ENCODE peak calls at places on chromosomes 3 and 15, in ten cellular contexts. One of them, this sample, is unnamed.

GRCh38 chr3:192906940-192907339 is 10.7 kb downstream of the MB21D2 start:
- DNase-seq in spleen: no peak
- DNase-seq in HepG2: no peak
- DNase-seq in transverse colon: no peak
- DNase-seq in GM12878: no peak
- DNase-seq in Panc1: no peak
- DNase-seq in breast epithelium: no peak
- DNase-seq in endothelial cell of umbilical vein: no peak
- DNase-seq in stomach: no peak
- DNase-seq in GM23338: no peak
- DNase-seq in this sample: no peak

GRCh38 chr3:124814620-124815421 is 72.3 kb downstream of the ITGB5 start:
- DNase-seq in spleen: no peak
- DNase-seq in HepG2: peak
- DNase-seq in transverse colon: peak
- DNase-seq in GM12878: no peak
- DNase-seq in Panc1: no peak
- DNase-seq in breast epithelium: no peak
- DNase-seq in endothelial cell of umbilical vein: no peak
- DNase-seq in stomach: peak
- DNase-seq in GM23338: no peak
- DNase-seq in this sample: no peak

GRCh38 chr3:138941259-138941885 is 5.6 kb downstream of the FOXL2 start:
- DNase-seq in spleen: no peak
- DNase-seq in HepG2: peak
- DNase-seq in transverse colon: peak
- DNase-seq in GM12878: no peak
- DNase-seq in Panc1: no peak
- DNase-seq in breast epithelium: no peak
- DNase-seq in endothelial cell of umbilical vein: no peak
- DNase-seq in stomach: no peak
- DNase-seq in GM23338: peak
- DNase-seq in this sample: no peak

GRCh38 chr3:177256991-177257390 is 59.7 kb upstream of the TBL1XR1 start:
- DNase-seq in spleen: no peak
- DNase-seq in HepG2: no peak
- DNase-seq in transverse colon: no peak
- DNase-seq in GM12878: no peak
- DNase-seq in Panc1: no peak
- DNase-seq in breast epithelium: no peak
- DNase-seq in endothelial cell of umbilical vein: no peak
- DNase-seq in stomach: no peak
- DNase-seq in GM23338: no peak
- DNase-seq in this sample: no peak

GRCh38 chr3:61663728-61664492 is 102.5 kb downstream of the PTPRG start:
- DNase-seq in spleen: no peak
- DNase-seq in HepG2: no peak
- DNase-seq in transverse colon: no peak
- DNase-seq in GM12878: no peak
- DNase-seq in Panc1: no peak
- DNase-seq in breast epithelium: no peak
- DNase-seq in endothelial cell of umbilical vein: no peak
- DNase-seq in stomach: no peak
- DNase-seq in GM23338: peak
- DNase-seq in this sample: no peak

GRCh38 chr3:121750087-121750415 is 510 bp upstream of the GOLGB1 start:
- DNase-seq in spleen: no peak
- DNase-seq in HepG2: no peak
- DNase-seq in transverse colon: no peak
- DNase-seq in GM12878: no peak
- DNase-seq in Panc1: no peak
- DNase-seq in breast epithelium: no peak
- DNase-seq in endothelial cell of umbilical vein: no peak
- DNase-seq in stomach: no peak
- DNase-seq in GM23338: no peak
- DNase-seq in this sample: no peak

GRCh38 chr15:84775867-84776449 is 27.6 kb downstream of the ZNF592 start:
- DNase-seq in spleen: no peak
- DNase-seq in HepG2: no peak
- DNase-seq in transverse colon: no peak
- DNase-seq in GM12878: no peak
- DNase-seq in Panc1: no peak
- DNase-seq in breast epithelium: peak
- DNase-seq in endothelial cell of umbilical vein: no peak
- DNase-seq in stomach: no peak
- DNase-seq in GM23338: no peak
- DNase-seq in this sample: no peak

GRCh38 chr3:152466784-152467183 is 198.1 kb downstream of the MBNL1 start:
- DNase-seq in spleen: no peak
- DNase-seq in HepG2: peak
- DNase-seq in transverse colon: no peak
- DNase-seq in GM12878: no peak
- DNase-seq in Panc1: no peak
- DNase-seq in breast epithelium: no peak
- DNase-seq in endothelial cell of umbilical vein: peak
- DNase-seq in stomach: no peak
- DNase-seq in GM23338: peak
- DNase-seq in this sample: no peak

GRCh38 chr3:38577089-38578080 is 72.1 kb downstream of the SCN5A start:
- DNase-seq in spleen: peak
- DNase-seq in HepG2: no peak
- DNase-seq in transverse colon: no peak
- DNase-seq in GM12878: no peak
- DNase-seq in Panc1: no peak
- DNase-seq in breast epithelium: no peak
- DNase-seq in endothelial cell of umbilical vein: no peak
- DNase-seq in stomach: peak
- DNase-seq in GM23338: peak
- DNase-seq in this sample: no peak

GRCh38 chr3:36804295-36805055 is 40.1 kb upstream of the DCLK3 start:
- DNase-seq in spleen: no peak
- DNase-seq in HepG2: no peak
- DNase-seq in transverse colon: no peak
- DNase-seq in GM12878: no peak
- DNase-seq in Panc1: no peak
- DNase-seq in breast epithelium: no peak
- DNase-seq in endothelial cell of umbilical vein: no peak
- DNase-seq in stomach: no peak
- DNase-seq in GM23338: peak
- DNase-seq in this sample: no peak

GRCh38 chr3:37198996-37199395 is 24.6 kb upstream of the LRRFIP2 start:
- DNase-seq in spleen: no peak
- DNase-seq in HepG2: no peak
- DNase-seq in transverse colon: no peak
- DNase-seq in GM12878: no peak
- DNase-seq in Panc1: no peak
- DNase-seq in breast epithelium: no peak
- DNase-seq in endothelial cell of umbilical vein: no peak
- DNase-seq in stomach: no peak
- DNase-seq in GM23338: no peak
- DNase-seq in this sample: no peak

GRCh38 chr3:171862993-171863521 is 19.9 kb downstream of the TMEM212 start:
- DNase-seq in spleen: no peak
- DNase-seq in HepG2: peak
- DNase-seq in transverse colon: no peak
- DNase-seq in GM12878: no peak
- DNase-seq in Panc1: no peak
- DNase-seq in breast epithelium: no peak
- DNase-seq in endothelial cell of umbilical vein: peak
- DNase-seq in stomach: no peak
- DNase-seq in GM23338: peak
- DNase-seq in this sample: no peak

GRCh38 chr3:41075958-41076357 is 123.3 kb upstream of the CTNNB1 start:
- DNase-seq in spleen: no peak
- DNase-seq in HepG2: peak
- DNase-seq in transverse colon: no peak
- DNase-seq in GM12878: no peak
- DNase-seq in Panc1: no peak
- DNase-seq in breast epithelium: no peak
- DNase-seq in endothelial cell of umbilical vein: no peak
- DNase-seq in stomach: no peak
- DNase-seq in GM23338: peak
- DNase-seq in this sample: peak

GRCh38 chr15:58228708-58229107 is 90.5 kb downstream of the AQP9 start:
- DNase-seq in spleen: no peak
- DNase-seq in HepG2: no peak
- DNase-seq in transverse colon: no peak
- DNase-seq in GM12878: no peak
- DNase-seq in Panc1: no peak
- DNase-seq in breast epithelium: no peak
- DNase-seq in endothelial cell of umbilical vein: no peak
- DNase-seq in stomach: no peak
- DNase-seq in GM23338: peak
- DNase-seq in this sample: no peak

GRCh38 chr3:121562148-121562547 is 5.6 kb upstream of the ARGFX start:
- DNase-seq in spleen: no peak
- DNase-seq in HepG2: no peak
- DNase-seq in transverse colon: no peak
- DNase-seq in GM12878: no peak
- DNase-seq in Panc1: no peak
- DNase-seq in breast epithelium: no peak
- DNase-seq in endothelial cell of umbilical vein: no peak
- DNase-seq in stomach: no peak
- DNase-seq in GM23338: peak
- DNase-seq in this sample: no peak

GRCh38 chr3:68135145-68135544 is 480.7 kb upstream of the SUCLG2 start:
- DNase-seq in spleen: no peak
- DNase-seq in HepG2: no peak
- DNase-seq in transverse colon: no peak
- DNase-seq in GM12878: no peak
- DNase-seq in Panc1: no peak
- DNase-seq in breast epithelium: no peak
- DNase-seq in endothelial cell of umbilical vein: no peak
- DNase-seq in stomach: no peak
- DNase-seq in GM23338: no peak
- DNase-seq in this sample: no peak

GRCh38 chr3:14170569-14171159 is 7.7 kb downstream of the XPC start:
- DNase-seq in spleen: no peak
- DNase-seq in HepG2: no peak
- DNase-seq in transverse colon: no peak
- DNase-seq in GM12878: no peak
- DNase-seq in Panc1: no peak
- DNase-seq in breast epithelium: no peak
- DNase-seq in endothelial cell of umbilical vein: peak
- DNase-seq in stomach: no peak
- DNase-seq in GM23338: no peak
- DNase-seq in this sample: no peak

GRCh38 chr3:69250014-69250413 is 127.6 kb upstream of the LMOD3 start:
- DNase-seq in spleen: no peak
- DNase-seq in HepG2: no peak
- DNase-seq in transverse colon: peak
- DNase-seq in GM12878: no peak
- DNase-seq in Panc1: no peak
- DNase-seq in breast epithelium: no peak
- DNase-seq in endothelial cell of umbilical vein: no peak
- DNase-seq in stomach: peak
- DNase-seq in GM23338: peak
- DNase-seq in this sample: no peak

GRCh38 chr15:47552978-47553608 is 164.2 kb upstream of the SEMA6D start:
- DNase-seq in spleen: no peak
- DNase-seq in HepG2: no peak
- DNase-seq in transverse colon: peak
- DNase-seq in GM12878: no peak
- DNase-seq in Panc1: no peak
- DNase-seq in breast epithelium: no peak
- DNase-seq in endothelial cell of umbilical vein: peak
- DNase-seq in stomach: no peak
- DNase-seq in GM23338: no peak
- DNase-seq in this sample: no peak

GRCh38 chr3:112056451-112056929 is 22.0 kb downstream of the TMPRSS7 start:
- DNase-seq in spleen: no peak
- DNase-seq in HepG2: no peak
- DNase-seq in transverse colon: no peak
- DNase-seq in GM12878: no peak
- DNase-seq in Panc1: no peak
- DNase-seq in breast epithelium: no peak
- DNase-seq in endothelial cell of umbilical vein: no peak
- DNase-seq in stomach: peak
- DNase-seq in GM23338: no peak
- DNase-seq in this sample: no peak

GRCh38 chr3:112061152-112061551 is 25.0 kb upstream of the C3orf52 start:
- DNase-seq in spleen: no peak
- DNase-seq in HepG2: no peak
- DNase-seq in transverse colon: no peak
- DNase-seq in GM12878: no peak
- DNase-seq in Panc1: no peak
- DNase-seq in breast epithelium: no peak
- DNase-seq in endothelial cell of umbilical vein: no peak
- DNase-seq in stomach: no peak
- DNase-seq in GM23338: no peak
- DNase-seq in this sample: no peak

GRCh38 chr3:112059497-112059896 is 25.0 kb downstream of the TMPRSS7 start:
- DNase-seq in spleen: no peak
- DNase-seq in HepG2: no peak
- DNase-seq in transverse colon: no peak
- DNase-seq in GM12878: no peak
- DNase-seq in Panc1: no peak
- DNase-seq in breast epithelium: no peak
- DNase-seq in endothelial cell of umbilical vein: no peak
- DNase-seq in stomach: no peak
- DNase-seq in GM23338: no peak
- DNase-seq in this sample: no peak
- TF ChIP-seq CTCF in spleen: no peak
- TF ChIP-seq CTCF in HepG2: no peak
- TF ChIP-seq CTCF in transverse colon: no peak
- TF ChIP-seq CTCF in GM12878: no peak
- TF ChIP-seq CTCF in Panc1: no peak
- TF ChIP-seq CTCF in breast epithelium: no peak
- TF ChIP-seq CTCF in endothelial cell of umbilical vein: no peak
- TF ChIP-seq CTCF in stomach: no peak
- TF ChIP-seq CTCF in GM23338: no peak
- TF ChIP-seq CTCF in this sample: no peak

GRCh38 chr3:128353361-128353965 is 113.2 kb downstream of the DNAJB8 start:
- DNase-seq in spleen: peak
- DNase-seq in HepG2: no peak
- DNase-seq in transverse colon: no peak
- DNase-seq in GM12878: no peak
- DNase-seq in Panc1: no peak
- DNase-seq in breast epithelium: no peak
- DNase-seq in endothelial cell of umbilical vein: peak
- DNase-seq in stomach: no peak
- DNase-seq in GM23338: no peak
- DNase-seq in this sample: peak
- H3K4me3 ChIP-seq in spleen: no peak
- H3K4me3 ChIP-seq in HepG2: no peak
- H3K4me3 ChIP-seq in transverse colon: no peak
- H3K4me3 ChIP-seq in GM12878: no peak
- H3K4me3 ChIP-seq in Panc1: no peak
- H3K4me3 ChIP-seq in breast epithelium: no peak
- H3K4me3 ChIP-seq in endothelial cell of umbilical vein: no peak
- H3K4me3 ChIP-seq in stomach: no peak
- H3K4me3 ChIP-seq in GM23338: no peak
- H3K4me3 ChIP-seq in this sample: no peak

GRCh38 chr3:100072328-100073048 is 41.8 kb downstream of the FILIP1L start:
- DNase-seq in spleen: no peak
- DNase-seq in HepG2: no peak
- DNase-seq in transverse colon: no peak
- DNase-seq in GM12878: no peak
- DNase-seq in Panc1: no peak
- DNase-seq in breast epithelium: no peak
- DNase-seq in endothelial cell of umbilical vein: no peak
- DNase-seq in stomach: no peak
- DNase-seq in GM23338: no peak
- DNase-seq in this sample: no peak
- TF ChIP-seq POLR2AphosphoS5 in spleen: no peak
- TF ChIP-seq POLR2AphosphoS5 in HepG2: no peak
- TF ChIP-seq POLR2AphosphoS5 in transverse colon: no peak
- TF ChIP-seq POLR2AphosphoS5 in GM12878: no peak
- TF ChIP-seq POLR2AphosphoS5 in Panc1: no peak
- TF ChIP-seq POLR2AphosphoS5 in breast epithelium: no peak
- TF ChIP-seq POLR2AphosphoS5 in endothelial cell of umbilical vein: no peak
- TF ChIP-seq POLR2AphosphoS5 in stomach: no peak
- TF ChIP-seq POLR2AphosphoS5 in GM23338: no peak
- TF ChIP-seq POLR2AphosphoS5 in this sample: no peak

GRCh38 chr3:5136619-5137429 is 14.7 kb downstream of the ARL8B start:
- DNase-seq in spleen: no peak
- DNase-seq in HepG2: peak
- DNase-seq in transverse colon: no peak
- DNase-seq in GM12878: no peak
- DNase-seq in Panc1: no peak
- DNase-seq in breast epithelium: no peak
- DNase-seq in endothelial cell of umbilical vein: peak
- DNase-seq in stomach: no peak
- DNase-seq in GM23338: peak
- DNase-seq in this sample: no peak
- TF ChIP-seq CTCF in spleen: peak
- TF ChIP-seq CTCF in HepG2: peak
- TF ChIP-seq CTCF in transverse colon: no peak
- TF ChIP-seq CTCF in GM12878: peak
- TF ChIP-seq CTCF in Panc1: peak
- TF ChIP-seq CTCF in breast epithelium: no peak
- TF ChIP-seq CTCF in endothelial cell of umbilical vein: peak
- TF ChIP-seq CTCF in stomach: no peak
- TF ChIP-seq CTCF in GM23338: peak
- TF ChIP-seq CTCF in this sample: no peak

This sample was measured in sigmoid colon.